ENCODE peak calls at places on chromosomes 4 and X, in five cellular contexts. One of them, this sample, is unnamed.

GRCh38 chrX:24965400-24965799 is 50.4 kb downstream of the ARX start:
- DNase-seq in endothelial cell: no peak
- DNase-seq in skeletal muscle cell: no peak
- DNase-seq in OCI-LY7: no peak
- DNase-seq in astrocyte of the spinal cord: no peak
- DNase-seq in this sample: no peak

GRCh38 chr4:15368906-15369305 is 58.9 kb upstream of the C1QTNF7 start:
- DNase-seq in endothelial cell: no peak
- DNase-seq in skeletal muscle cell: no peak
- DNase-seq in OCI-LY7: no peak
- DNase-seq in astrocyte of the spinal cord: peak
- DNase-seq in this sample: no peak

GRCh38 chrX:6184900-6185515 is 43.7 kb downstream of the NLGN4X start:
- DNase-seq in endothelial cell: no peak
- DNase-seq in skeletal muscle cell: no peak
- DNase-seq in OCI-LY7: peak
- DNase-seq in astrocyte of the spinal cord: peak
- DNase-seq in this sample: no peak

GRCh38 chr4:7461171-7461570 is 26.4 kb upstream of the PSAPL1 start:
- DNase-seq in endothelial cell: no peak
- DNase-seq in skeletal muscle cell: no peak
- DNase-seq in OCI-LY7: no peak
- DNase-seq in astrocyte of the spinal cord: no peak
- DNase-seq in this sample: peak

GRCh38 chr4:123452585-123452984 is 56.0 kb downstream of the SPRY1 start:
- DNase-seq in endothelial cell: no peak
- DNase-seq in skeletal muscle cell: peak
- DNase-seq in OCI-LY7: peak
- DNase-seq in astrocyte of the spinal cord: peak
- DNase-seq in this sample: no peak

GRCh38 chr4:82050806-82051205 is 323.0 kb downstream of the HNRNPD start:
- DNase-seq in endothelial cell: no peak
- DNase-seq in skeletal muscle cell: no peak
- DNase-seq in OCI-LY7: no peak
- DNase-seq in astrocyte of the spinal cord: no peak
- DNase-seq in this sample: no peak

GRCh38 chrX:40646489-40647306 is 663 bp downstream of the CXorf38 start:
- DNase-seq in endothelial cell: peak
- DNase-seq in skeletal muscle cell: no peak
- DNase-seq in OCI-LY7: peak
- DNase-seq in astrocyte of the spinal cord: peak
- DNase-seq in this sample: peak

GRCh38 chr4:52051615-52052474 is 741 bp downstream of the SPATA18 start:
- DNase-seq in endothelial cell: peak
- DNase-seq in skeletal muscle cell: peak
- DNase-seq in OCI-LY7: no peak
- DNase-seq in astrocyte of the spinal cord: peak
- DNase-seq in this sample: peak

GRCh38 chr4:110359076-110359475 is 116.9 kb upstream of the ENPEP start:
- DNase-seq in endothelial cell: no peak
- DNase-seq in skeletal muscle cell: no peak
- DNase-seq in OCI-LY7: no peak
- DNase-seq in astrocyte of the spinal cord: no peak
- DNase-seq in this sample: no peak

GRCh38 chr4:43757147-43757546 is 691.5 kb downstream of the KCTD8 start:
- DNase-seq in endothelial cell: no peak
- DNase-seq in skeletal muscle cell: no peak
- DNase-seq in OCI-LY7: no peak
- DNase-seq in astrocyte of the spinal cord: peak
- DNase-seq in this sample: peak

GRCh38 chr4:113945906-113946305 is 33.5 kb downstream of the ARSJ start:
- DNase-seq in endothelial cell: no peak
- DNase-seq in skeletal muscle cell: no peak
- DNase-seq in OCI-LY7: no peak
- DNase-seq in astrocyte of the spinal cord: peak
- DNase-seq in this sample: peak